ENCODE peak calls at places on chromosome 16, in six cellular contexts. H is thoracic aorta, M is Peyer's patch, S is upper lobe of left lung, V is IMR-90, Y is psoas muscle. T is an unnamed sample.

GRCh38 chr16:72508196-72508595 is 336.2 kb upstream of the PMFBP1 start:
- DNase-seq in S (no peak), M (no peak), Y (no peak), H (no peak), V (peak), T (no peak)

GRCh38 chr16:66660422-66661209 is 35.9 kb downstream of the CMTM4 start:
- DNase-seq in S (peak), V (peak), H (peak), Y (peak), M (peak), T (peak)

GRCh38 chr16:25692734-25693508 is 1.2 kb downstream of the HS3ST4 start:
- DNase-seq in Y (no peak), M (no peak), H (no peak), S (no peak), V (no peak), T (no peak)

GRCh38 chr16:3696425-3697218 is 20.7 kb downstream of the TRAP1 start:
- DNase-seq in V (peak), Y (no peak), S (no peak), M (no peak), H (no peak), T (no peak)

GRCh38 chr16:85418978-85419491 is 194.1 kb upstream of the GSE1 start:
- DNase-seq in M (no peak), V (no peak), H (no peak), S (no peak), Y (no peak), T (no peak)

GRCh38 chr16:23682181-23682580 is 3.5 kb downstream of the PLK1 start:
- DNase-seq in M (no peak), V (peak), Y (no peak), H (no peak), S (no peak), T (no peak)

GRCh38 chr16:69707920-69708683 is 18.3 kb downstream of the NQO1 start:
- DNase-seq in H (no peak), Y (no peak), S (no peak), M (no peak), V (no peak), T (no peak)

GRCh38 chr16:73265124-73265838 is 217.4 kb upstream of the ZFHX3 start:
- DNase-seq in M (no peak), H (no peak), S (no peak), Y (no peak), V (no peak), T (no peak)

GRCh38 chr16:24729967-24730815 is 740 bp downstream of the TNRC6A start:
- DNase-seq in M (peak), V (peak), Y (peak), H (no peak), S (peak), T (peak)

GRCh38 chr16:67943619-67944503 is at the start of gene LCAT:
- DNase-seq in Y (peak), M (no peak), H (no peak), S (no peak), V (no peak), T (peak)

GRCh38 chr16:83215417-83216001 is 588.7 kb downstream of the CDH13 start:
- DNase-seq in H (no peak), M (peak), Y (no peak), S (no peak), V (peak), T (no peak)

GRCh38 chr16:11359370-11359769 is 14.1 kb downstream of the RMI2 start:
- DNase-seq in S (peak), H (no peak), V (peak), Y (peak), M (no peak), T (no peak)

GRCh38 chr16:57640612-57641011 is 12.2 kb downstream of the ADGRG1 start:
- DNase-seq in H (no peak), V (no peak), M (no peak), Y (no peak), S (no peak), T (peak)

GRCh38 chr16:11174141-11174540 is 81.9 kb downstream of the SOCS1 start:
- DNase-seq in Y (no peak), V (no peak), S (no peak), M (no peak), H (no peak), T (no peak)

GRCh38 chr16:4011225-4011939 is 104.9 kb downstream of the ADCY9 start:
- DNase-seq in H (no peak), M (no peak), Y (no peak), S (no peak), V (no peak), T (no peak)

GRCh38 chr16:19108409-19109287 is 5.1 kb upstream of the ITPRIPL2 start:
- DNase-seq in S (no peak), M (no peak), Y (no peak), V (no peak), H (no peak), T (no peak)

GRCh38 chr16:64962786-64963185 is 159.1 kb downstream of the CDH11 start:
- DNase-seq in S (no peak), Y (no peak), V (no peak), H (no peak), M (no peak), T (no peak)

GRCh38 chr16:85365120-85365519 is 248.0 kb upstream of the GSE1 start:
- DNase-seq in H (no peak), V (no peak), Y (no peak), M (no peak), S (peak), T (no peak)

GRCh38 chr16:15518412-15519351 is 84.3 kb downstream of the BMERB1 start:
- DNase-seq in V (peak), M (no peak), Y (peak), H (no peak), S (peak), T (no peak)

GRCh38 chr16:89658221-89658879 is 714 bp downstream of the SPATA33 start:
- DNase-seq in H (no peak), M (no peak), S (no peak), Y (no peak), V (no peak), T (no peak)

GRCh38 chr16:23072084-23072599 is 77.1 kb downstream of the USP31 start:
- DNase-seq in M (peak), H (peak), Y (peak), S (peak), V (peak), T (peak)

GRCh38 chr16:90020838-90021382 is 1.7 kb upstream of the DBNDD1 start:
- DNase-seq in S (no peak), Y (no peak), V (peak), M (no peak), H (no peak), T (peak)

GRCh38 chr16:58125041-58125440 is 4.1 kb downstream of the CFAP20 start:
- DNase-seq in H (no peak), V (no peak), Y (no peak), S (no peak), M (no peak), T (no peak)

GRCh38 chr16:11175850-11176341 is 80.1 kb downstream of the SOCS1 start:
- DNase-seq in Y (no peak), M (no peak), S (no peak), H (no peak), V (no peak), T (no peak)

GRCh38 chr16:24609740-24610420 is 70.5 kb downstream of the RBBP6 start:
- DNase-seq in S (peak), H (peak), V (peak), Y (peak), M (peak), T (peak)

GRCh38 chr16:16075463-16076399 is 126.3 kb downstream of the ABCC1 start:
- DNase-seq in H (no peak), V (peak), S (peak), M (peak), Y (peak), T (peak)

GRCh38 chr16:29812754-29813643 is 1.0 kb downstream of the PRRT2 start:
- DNase-seq in S (no peak), H (no peak), M (no peak), Y (no peak), V (no peak), T (no peak)
- H3K27ac ChIP-seq in S (peak), H (peak), M (peak), Y (no peak), V (peak), T (peak)

GRCh38 chr16:14496786-14497185 is 133.3 kb downstream of the PARN start:
- DNase-seq in V (no peak), Y (no peak), H (no peak), M (no peak), S (no peak), T (no peak)
- H3K27ac ChIP-seq in V (no peak), Y (peak), H (no peak), M (no peak), S (no peak), T (no peak)

DNA sequence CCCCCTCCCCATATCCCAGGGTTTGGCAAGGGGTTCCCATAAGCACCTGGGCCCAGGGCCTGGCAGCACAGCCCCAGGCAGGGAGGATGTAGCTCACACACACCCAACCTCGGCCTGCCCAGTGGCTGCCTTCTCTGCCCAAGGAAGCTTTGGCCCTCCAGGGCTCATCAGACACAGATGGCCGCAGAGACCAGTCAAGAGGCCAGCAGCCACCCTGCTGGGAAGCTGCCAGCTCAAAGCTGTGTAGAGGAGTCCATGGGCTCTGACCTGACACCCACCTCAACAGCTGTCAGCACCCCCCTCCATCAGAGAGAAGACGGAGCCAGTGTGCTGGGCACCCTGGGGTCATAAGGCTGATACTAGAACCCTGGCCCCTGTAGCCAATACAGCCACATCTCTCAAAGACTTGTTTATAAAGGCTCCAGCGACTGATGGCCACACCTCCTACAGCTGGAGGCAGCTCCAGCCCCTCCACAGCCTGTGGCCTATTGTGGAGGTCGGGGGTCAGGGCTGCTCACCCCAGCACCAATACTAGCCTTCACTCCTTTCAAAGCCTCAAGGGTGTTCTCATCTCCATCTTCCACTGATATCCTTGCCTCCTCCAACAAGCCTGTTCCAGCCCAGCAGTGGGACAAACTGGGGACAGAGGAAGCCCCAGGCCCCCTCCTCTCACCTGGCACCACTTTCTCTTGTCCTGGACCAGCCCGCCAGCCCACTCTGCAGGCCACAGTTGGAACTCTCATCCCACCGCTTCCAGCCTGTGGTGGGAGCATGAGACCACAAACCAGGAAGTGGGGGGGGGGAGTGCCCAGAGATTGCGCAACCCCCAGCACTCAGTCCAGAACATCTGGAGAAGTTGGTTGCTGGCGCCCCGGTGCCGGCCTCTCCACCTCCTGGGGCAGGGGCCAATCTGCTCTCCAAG is 2.2 kb upstream of the MPG start:
- DNase-seq in H (no peak), S (peak), M (peak), V (peak), Y (peak), T (no peak)
- H3K27ac ChIP-seq in H (peak), S (peak), M (peak), V (peak), Y (peak), T (peak)

GRCh38 chr16:53910990-53911389 is 207.0 kb downstream of the FTO start:
- DNase-seq in S (no peak), M (no peak), Y (no peak), H (no peak), V (no peak), T (no peak)
- H3K27ac ChIP-seq in S (no peak), M (no peak), Y (no peak), H (no peak), V (no peak), T (no peak)

GRCh38 chr16:56211471-56211944 is 20.2 kb downstream of the GNAO1 start:
- DNase-seq in V (no peak), M (no peak), H (no peak), S (no peak), Y (no peak), T (no peak)
- H3K27ac ChIP-seq in V (no peak), M (peak), H (no peak), S (no peak), Y (no peak), T (no peak)

DNA sequence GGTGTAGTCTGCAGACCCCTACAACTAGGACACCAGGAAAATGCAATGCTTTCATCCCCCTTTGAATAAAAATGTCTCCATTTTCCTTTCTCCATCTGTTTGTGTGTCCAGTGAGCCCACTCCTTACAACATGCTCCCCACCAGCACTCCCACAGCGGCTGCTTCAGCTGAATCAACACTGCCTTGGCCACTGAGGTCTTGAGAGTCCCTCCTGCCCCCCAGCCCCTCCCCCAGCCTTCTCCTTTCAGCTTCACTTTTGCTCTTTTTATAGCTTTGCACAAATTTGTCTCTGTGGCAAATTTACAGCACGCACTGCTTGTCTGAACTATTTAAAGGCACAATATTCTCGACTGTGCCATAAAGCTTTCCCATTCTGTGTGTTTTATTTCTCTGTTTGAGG is 579.4 kb downstream of the TOX3 start:
- DNase-seq in Y (no peak), S (no peak), V (no peak), H (no peak), M (no peak), T (no peak)
- H3K27ac ChIP-seq in Y (no peak), S (no peak), V (no peak), H (no peak), M (no peak), T (no peak)

GRCh38 chr16:70723740-70724145 is 37.9 kb upstream of the MTSS2 start:
- DNase-seq in V (no peak), H (no peak), S (no peak), Y (no peak), M (no peak), T (no peak)

GRCh38 chr16:70724146-70725023 is 38.5 kb upstream of the MTSS2 start:
- DNase-seq in V (no peak), Y (no peak), H (no peak), M (no peak), S (no peak), T (no peak)

GRCh38 chr16:70726869-70727494 is 41.1 kb upstream of the MTSS2 start:
- DNase-seq in Y (peak), S (no peak), H (no peak), M (no peak), V (no peak), T (no peak)

GRCh38 chr16:70725912-70726828 is 40.3 kb upstream of the MTSS2 start:
- DNase-seq in V (peak), Y (peak), H (no peak), S (peak), M (no peak), T (peak)

GRCh38 chr16:70725024-70725911 is 39.4 kb upstream of the MTSS2 start:
- DNase-seq in Y (no peak), M (peak), H (no peak), V (no peak), S (peak), T (peak)
- H3K27ac ChIP-seq in Y (peak), M (peak), H (peak), V (peak), S (peak), T (peak)

GRCh38 chr16:87206646-87207451 is 110.3 kb downstream of the C16orf95 start:
- DNase-seq in H (no peak), M (no peak), Y (no peak), S (no peak), V (peak), T (no peak)

GRCh38 chr16:87209808-87210512 is 107.2 kb downstream of the C16orf95 start:
- DNase-seq in Y (no peak), M (no peak), V (no peak), S (no peak), H (no peak), T (no peak)

GRCh38 chr16:87210949-87211348 is 106.2 kb downstream of the C16orf95 start:
- DNase-seq in V (peak), S (no peak), H (no peak), M (no peak), Y (no peak), T (no peak)

GRCh38 chr16:87207509-87207908 is 109.7 kb downstream of the C16orf95 start:
- DNase-seq in S (no peak), V (peak), Y (no peak), M (no peak), H (no peak), T (no peak)

GRCh38 chr16:87207965-87208364 is 109.2 kb downstream of the C16orf95 start:
- DNase-seq in M (no peak), H (no peak), V (no peak), S (no peak), Y (no peak), T (no peak)
- H3K27ac ChIP-seq in M (no peak), H (peak), V (peak), S (no peak), Y (no peak), T (no peak)

GRCh38 chr16:81520151-81520470 is 75.5 kb downstream of the CMIP start:
- DNase-seq in M (no peak), Y (no peak), V (no peak), H (no peak), S (no peak), T (no peak)
- H3K27ac ChIP-seq in M (peak), Y (no peak), V (no peak), H (no peak), S (peak), T (no peak)

GRCh38 chr16:54284319-54284930 is 2.2 kb downstream of the IRX3 start:
- DNase-seq in S (no peak), H (no peak), M (peak), Y (no peak), V (no peak), T (no peak)
- H3K27ac ChIP-seq in S (peak), H (no peak), M (no peak), Y (peak), V (no peak), T (no peak)